ENCODE peak calls at places on chromosomes 4 and X, in seven cellular contexts. J is heart left ventricle; L is A673; B is ovary; Y is CD8-positive, alpha-beta T cell; N is IMR-90; K is fibroblast of villous mesenchyme. Z is an unnamed sample.

GRCh38 chrX:15873566-15873965 is 19.0 kb upstream of the AP1S2 start:
- DNase-seq in L (no peak), N (peak), B (no peak), K (no peak), Y (no peak), J (no peak), Z (no peak)

GRCh38 chr4:76998251-76998901 is 48.8 kb downstream of the SEPTIN11 start:
- DNase-seq in J (no peak), N (peak), L (no peak), B (no peak), K (peak), Y (no peak), Z (no peak)

GRCh38 chr4:3680656-3681055 is 85.5 kb upstream of the ADRA2C start:
- DNase-seq in B (no peak), K (no peak), N (no peak), L (no peak), Y (no peak), J (no peak), Z (no peak)

GRCh38 chr4:76703123-76703490 is 194.8 kb downstream of the SOWAHB start:
- DNase-seq in K (peak), L (no peak), J (no peak), Y (no peak), B (no peak), N (no peak), Z (no peak)

GRCh38 chr4:174595141-174595929 is 73.0 kb upstream of the HPGD start:
- DNase-seq in N (no peak), K (no peak), J (no peak), Y (no peak), B (no peak), L (no peak), Z (no peak)

GRCh38 chr4:12041828-12042227 is 613.1 kb upstream of the HS3ST1 start:
- DNase-seq in B (no peak), Y (no peak), N (no peak), J (no peak), L (no peak), K (no peak), Z (no peak)

GRCh38 chr4:183249854-183250253 is 70.2 kb downstream of the CLDN22 start:
- DNase-seq in K (peak), N (peak), J (no peak), L (peak), B (no peak), Y (no peak), Z (no peak)

GRCh38 chr4:145216532-145216931 is 36.1 kb upstream of the OTUD4 start:
- DNase-seq in L (peak), B (no peak), J (no peak), Y (no peak), N (peak), K (peak), Z (no peak)

GRCh38 chrX:15607067-15607466 is 6.3 kb upstream of the ACE2 start:
- DNase-seq in N (no peak), L (no peak), B (no peak), K (no peak), J (no peak), Y (no peak), Z (no peak)

GRCh38 chrX:48492293-48492910 is 16.4 kb upstream of the PORCN start:
- DNase-seq in Y (no peak), B (no peak), J (no peak), N (peak), K (peak), L (no peak), Z (no peak)

GRCh38 chr4:79223993-79224776 is 101.7 kb downstream of the NAA11 start:
- DNase-seq in K (no peak), J (no peak), B (no peak), L (no peak), Y (no peak), N (no peak), Z (no peak)

GRCh38 chrX:1126738-1127137 is 85.7 kb downstream of the CRLF2 start:
- DNase-seq in J (peak), Y (no peak), K (no peak), B (no peak), N (no peak), L (no peak), Z (no peak)

GRCh38 chrX:46959985-46960700 is 47.9 kb downstream of the JADE3 start:
- DNase-seq in J (no peak), L (no peak), N (no peak), B (no peak), Y (no peak), K (no peak), Z (no peak)

GRCh38 chr4:131091896-131092295 is 1995.9 kb downstream of the C4orf33 start:
- DNase-seq in N (peak), L (peak), B (no peak), Y (no peak), J (no peak), K (peak), Z (no peak)

GRCh38 chr4:15400276-15400675 is 27.6 kb upstream of the C1QTNF7 start:
- DNase-seq in N (no peak), B (no peak), Y (no peak), K (no peak), L (no peak), J (no peak), Z (no peak)

GRCh38 chr4:15395342-15395741 is 32.5 kb upstream of the C1QTNF7 start:
- DNase-seq in N (peak), K (no peak), B (no peak), Y (no peak), J (no peak), L (no peak), Z (no peak)

GRCh38 chr4:15398732-15399131 is 29.1 kb upstream of the C1QTNF7 start:
- DNase-seq in K (no peak), J (no peak), L (no peak), Y (no peak), N (no peak), B (no peak), Z (no peak)

GRCh38 chr4:15398001-15398400 is 29.8 kb upstream of the C1QTNF7 start:
- DNase-seq in L (no peak), B (no peak), N (no peak), J (no peak), Y (no peak), K (no peak), Z (no peak)

GRCh38 chr4:15396157-15396800 is 31.6 kb upstream of the C1QTNF7 start:
- DNase-seq in L (peak), K (no peak), N (peak), J (no peak), B (no peak), Y (peak), Z (peak)
- TF ChIP-seq CTCF in L (peak), K (peak), N (peak), J (peak), B (no peak), Y (peak), Z (peak)

DNA sequence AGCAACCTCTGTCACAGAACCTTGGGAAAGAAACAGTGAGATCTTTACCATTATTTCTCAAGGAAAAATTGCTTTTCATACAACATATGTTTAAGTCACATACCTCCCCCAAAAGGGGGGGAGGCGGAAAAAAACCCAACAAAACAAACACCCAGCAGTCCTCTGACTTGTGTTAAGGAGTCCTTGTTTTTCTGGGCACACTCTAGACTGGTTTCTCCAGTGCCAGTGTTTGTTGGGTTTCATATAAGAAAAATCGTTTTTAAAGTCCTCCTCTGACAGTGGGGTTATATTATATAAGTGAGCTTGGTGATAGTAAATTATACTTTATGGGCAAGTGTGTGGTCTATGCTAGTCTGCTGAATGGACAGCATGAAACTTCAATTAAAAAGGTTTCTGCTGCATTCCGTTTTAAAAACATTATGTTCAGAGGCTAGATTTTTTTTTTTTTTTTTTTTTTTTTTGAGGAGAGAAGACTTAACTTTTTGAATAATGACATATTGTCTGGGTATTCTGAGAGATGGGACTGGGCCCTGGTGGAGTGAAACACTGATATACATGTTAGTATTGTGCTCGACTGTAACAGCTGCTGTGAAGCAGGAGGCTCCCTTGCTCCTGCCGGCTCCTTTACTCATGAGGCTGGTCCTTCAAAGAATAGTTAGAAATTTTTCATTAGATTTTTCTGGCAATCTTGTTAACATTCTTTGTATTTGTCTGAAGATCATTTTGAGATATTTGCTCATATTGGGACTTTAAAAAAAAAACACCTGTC is 73.1 kb downstream of the TMEM131L start:
- DNase-seq in Y (no peak), J (no peak), L (no peak), K (peak), N (no peak), B (no peak), Z (no peak)
- H3K4me3 ChIP-seq in Y (no peak), J (no peak), L (no peak), K (peak), N (no peak), B (peak), Z (no peak)

GRCh38 chr4:170202721-170203120 is 113.0 kb upstream of the AADAT start:
- DNase-seq in N (no peak), K (no peak), L (no peak), J (no peak), B (no peak), Y (no peak), Z (no peak)

GRCh38 chr4:170193496-170193895 is 103.7 kb upstream of the AADAT start:
- DNase-seq in Y (no peak), N (no peak), J (no peak), B (no peak), L (no peak), K (no peak), Z (no peak)

DNA sequence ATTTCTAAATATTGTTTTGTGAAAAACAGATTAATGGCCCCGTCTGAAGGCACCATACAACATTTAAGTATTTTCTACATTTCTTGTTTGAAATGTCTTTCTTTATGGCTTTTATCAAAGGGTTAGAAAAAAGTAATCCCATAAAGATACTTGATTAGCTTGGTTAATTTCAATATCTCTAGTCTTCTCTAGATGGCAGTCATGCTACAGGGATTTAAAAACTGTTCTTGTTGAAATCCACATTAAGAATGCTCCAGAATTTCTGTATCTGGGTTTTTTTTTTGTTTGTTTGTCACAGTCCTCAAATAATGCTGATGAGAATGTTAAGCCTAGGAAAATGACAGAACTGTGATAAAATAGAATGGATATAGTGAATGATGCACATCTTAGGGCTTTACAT is 109.0 kb upstream of the AADAT start:
- DNase-seq in Y (no peak), B (no peak), L (peak), J (no peak), N (no peak), K (no peak), Z (no peak)
- TF ChIP-seq CTCF in Y (no peak), B (no peak), L (peak), J (no peak), N (peak), K (no peak), Z (no peak)

DNA sequence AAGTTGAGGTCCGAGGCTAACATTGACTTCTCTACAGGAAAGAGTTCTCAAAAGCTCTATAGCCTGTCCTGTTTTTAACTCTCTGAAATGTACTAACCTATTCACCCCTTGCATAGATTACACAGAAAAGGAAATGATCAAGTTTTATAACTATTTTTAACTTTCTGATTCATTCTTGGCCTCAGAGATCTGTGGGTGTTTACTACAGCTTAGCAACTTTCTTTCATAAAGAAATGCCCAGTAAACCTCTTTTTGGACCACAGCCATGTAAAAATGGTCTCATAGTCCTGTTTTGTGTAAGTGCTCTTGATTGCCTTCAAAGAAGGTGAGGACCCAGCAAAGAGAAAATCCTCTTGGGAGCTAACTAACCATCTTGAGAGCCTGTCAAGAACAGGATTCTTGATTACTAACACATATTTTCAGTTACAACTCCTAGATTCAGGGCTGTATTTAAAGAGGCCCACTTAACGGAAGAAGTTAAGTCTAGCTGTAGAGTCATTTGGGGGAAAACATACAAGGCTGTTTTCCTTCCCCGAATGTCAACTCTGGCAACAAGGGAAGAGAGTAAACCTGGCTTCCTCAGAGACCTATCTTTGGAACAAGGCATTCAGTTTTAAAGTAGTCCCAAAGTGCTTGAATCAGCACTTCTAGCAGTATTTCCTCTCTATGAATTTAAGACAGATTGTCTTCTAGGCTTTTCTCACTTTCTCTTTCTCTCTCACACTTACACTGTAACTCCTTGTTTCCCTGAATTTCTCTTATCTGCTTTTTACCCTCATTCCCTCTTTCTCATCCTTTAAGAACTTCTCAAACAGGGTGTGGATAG is 78.2 kb downstream of the IL21 start:
- DNase-seq in N (peak), K (peak), L (no peak), J (no peak), Y (no peak), B (no peak), Z (peak)
- H3K4me3 ChIP-seq in N (no peak), K (no peak), L (no peak), J (no peak), Y (no peak), B (no peak), Z (no peak)

DNA sequence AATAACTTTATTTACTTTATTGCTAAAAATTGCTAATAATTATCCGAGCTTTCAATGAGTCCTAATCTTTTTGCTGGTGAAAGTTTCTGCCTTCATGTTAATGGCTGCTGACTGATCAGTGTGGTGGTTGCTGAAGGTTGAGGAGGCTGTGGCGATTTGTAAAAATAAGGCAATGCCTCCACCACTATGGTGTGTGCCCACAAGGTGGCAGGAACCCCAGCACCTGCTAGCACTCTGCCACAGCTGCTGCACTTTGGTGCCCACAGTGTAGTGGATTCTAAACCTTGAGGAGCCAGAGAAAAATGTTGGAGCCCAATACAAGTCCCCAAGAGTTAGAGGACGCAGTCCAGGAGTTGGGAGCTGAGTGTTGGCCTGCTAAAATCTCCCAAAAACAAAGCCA is 1237.1 kb downstream of the PCDH19 start:
- DNase-seq in Y (no peak), J (no peak), N (no peak), B (no peak), K (no peak), L (no peak), Z (no peak)
- TF ChIP-seq CTCF in Y (no peak), J (no peak), N (no peak), B (no peak), K (no peak), L (no peak), Z (no peak)

Z was measured in GM12864.